ENCODE peak calls at places on chromosomes 2 and 18, in four cellular contexts. One of them, this sample, is unnamed.

GRCh38 chr2:29495536-29495935 is 380.3 kb downstream of the CLIP4 start:
- DNase-seq in AG09319: no peak
- DNase-seq in breast epithelium: no peak
- DNase-seq in GM12865: no peak
- DNase-seq in this sample: no peak

GRCh38 chr2:9809064-9809356 is 34.3 kb upstream of the TAF1B start:
- DNase-seq in AG09319: no peak
- DNase-seq in breast epithelium: peak; percentile 84
- DNase-seq in GM12865: no peak
- DNase-seq in this sample: no peak

GRCh38 chr18:75127143-75128021 is 81.6 kb downstream of the PTGR3 start:
- DNase-seq in AG09319: no peak
- DNase-seq in GM12865: no peak
- DNase-seq in breast epithelium: no peak
- DNase-seq in this sample: no peak

GRCh38 chr2:177171418-177171865 is 41.2 kb upstream of the HNRNPA3 start:
- DNase-seq in GM12865: no peak
- DNase-seq in breast epithelium: no peak
- DNase-seq in AG09319: no peak
- DNase-seq in this sample: no peak

GRCh38 chr2:30990176-30990575 is 148.1 kb downstream of the GALNT14 start:
- DNase-seq in AG09319: no peak
- DNase-seq in GM12865: no peak
- DNase-seq in breast epithelium: no peak
- DNase-seq in this sample: no peak

GRCh38 chr2:144449028-144449406 is 70.9 kb downstream of the ZEB2 start:
- DNase-seq in GM12865: peak; percentile 41
- DNase-seq in breast epithelium: no peak
- DNase-seq in AG09319: no peak
- DNase-seq in this sample: no peak

GRCh38 chr18:51655327-51655698 is 457.8 kb upstream of the MEX3C start:
- DNase-seq in AG09319: no peak
- DNase-seq in breast epithelium: no peak
- DNase-seq in GM12865: peak; percentile 61
- DNase-seq in this sample: no peak

GRCh38 chr2:170271340-170271739 is 93.4 kb downstream of the MYO3B start:
- DNase-seq in breast epithelium: no peak
- DNase-seq in GM12865: no peak
- DNase-seq in AG09319: no peak
- DNase-seq in this sample: no peak

GRCh38 chr2:216657086-216657855 is 24.1 kb downstream of the IGFBP2 start:
- DNase-seq in AG09319: no peak
- DNase-seq in breast epithelium: no peak
- DNase-seq in GM12865: no peak
- DNase-seq in this sample: no peak

GRCh38 chr2:27217173-27218121 is at the start of gene CAD:
- DNase-seq in breast epithelium: peak; percentile 65
- DNase-seq in GM12865: peak; percentile 94
- DNase-seq in AG09319: no peak
- DNase-seq in this sample: peak; percentile 93
- TF ChIP-seq CTCF in breast epithelium: no peak
- TF ChIP-seq CTCF in GM12865: peak; percentile 14
- TF ChIP-seq CTCF in AG09319: no peak
- TF ChIP-seq CTCF in this sample: no peak

GRCh38 chr2:57437077-57437476 is 609.5 kb upstream of the VRK2 start:
- DNase-seq in AG09319: no peak
- DNase-seq in breast epithelium: no peak
- DNase-seq in GM12865: no peak
- DNase-seq in this sample: no peak

GRCh38 chr2:57429821-57430220 is 616.8 kb upstream of the VRK2 start:
- DNase-seq in breast epithelium: no peak
- DNase-seq in AG09319: no peak
- DNase-seq in GM12865: no peak
- DNase-seq in this sample: no peak

GRCh38 chr2:57434429-57434828 is 612.2 kb upstream of the VRK2 start:
- DNase-seq in breast epithelium: no peak
- DNase-seq in GM12865: no peak
- DNase-seq in AG09319: no peak
- DNase-seq in this sample: no peak

GRCh38 chr2:57434952-57435351 is 611.7 kb upstream of the VRK2 start:
- DNase-seq in breast epithelium: no peak
- DNase-seq in AG09319: no peak
- DNase-seq in GM12865: no peak
- DNase-seq in this sample: no peak

GRCh38 chr2:57432528-57432927 is 614.1 kb upstream of the VRK2 start:
- DNase-seq in breast epithelium: no peak
- DNase-seq in AG09319: no peak
- DNase-seq in GM12865: no peak
- DNase-seq in this sample: no peak
- TF ChIP-seq CTCF in breast epithelium: no peak
- TF ChIP-seq CTCF in AG09319: no peak
- TF ChIP-seq CTCF in GM12865: no peak
- TF ChIP-seq CTCF in this sample: no peak

GRCh38 chr2:2291500-2292260 is 39.4 kb downstream of the MYT1L start:
- DNase-seq in breast epithelium: no peak
- DNase-seq in AG09319: no peak
- DNase-seq in GM12865: no peak
- DNase-seq in this sample: peak; percentile 62
- TF ChIP-seq CTCF in breast epithelium: no peak
- TF ChIP-seq CTCF in AG09319: no peak
- TF ChIP-seq CTCF in GM12865: no peak
- TF ChIP-seq CTCF in this sample: no peak

DNA sequence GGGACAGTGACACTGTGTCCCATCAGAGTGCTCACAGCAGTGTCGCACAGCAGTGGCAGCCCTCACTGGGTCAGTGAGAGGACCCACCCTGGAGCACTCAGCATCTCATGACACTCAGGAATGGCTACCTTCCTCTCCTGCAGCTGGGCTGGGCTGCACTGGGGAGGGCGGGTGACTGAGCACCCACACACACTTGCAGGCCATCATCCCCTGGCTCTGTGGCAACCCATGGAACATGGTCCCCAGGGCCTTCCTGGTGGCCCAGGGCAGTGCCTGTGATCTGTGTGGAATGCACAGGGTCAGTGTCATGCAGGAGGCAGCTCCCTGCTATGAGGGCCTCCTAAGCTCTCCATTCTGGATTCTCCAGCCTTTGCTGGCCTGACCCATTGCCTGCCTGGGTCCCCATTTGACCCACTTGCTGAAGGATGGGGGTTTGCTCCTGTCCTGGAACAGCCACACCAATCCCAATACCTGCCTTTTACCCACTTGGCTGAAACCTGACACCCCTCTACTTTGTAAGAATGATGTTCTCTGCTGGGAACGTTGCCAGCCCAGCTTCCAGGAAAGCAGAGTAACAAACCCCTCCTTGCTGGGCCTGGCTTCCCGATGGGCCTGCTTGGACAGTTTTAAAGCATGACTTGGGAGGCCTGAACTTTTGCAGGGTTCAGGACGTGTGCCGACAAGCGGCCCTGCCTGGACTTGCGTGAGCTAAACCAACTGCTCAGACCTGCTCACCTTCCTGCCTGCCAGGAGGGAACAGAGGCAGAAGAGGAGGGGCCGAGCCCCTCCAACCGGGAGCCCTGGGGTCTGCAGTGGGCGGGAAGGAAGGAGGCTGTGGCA is 13.7 kb downstream of the HS6ST1 start:
- DNase-seq in AG09319: peak; percentile 95
- DNase-seq in breast epithelium: peak; percentile 96
- DNase-seq in GM12865: no peak
- DNase-seq in this sample: no peak
- TF ChIP-seq CTCF in AG09319: no peak
- TF ChIP-seq CTCF in breast epithelium: no peak
- TF ChIP-seq CTCF in GM12865: no peak
- TF ChIP-seq CTCF in this sample: no peak

GRCh38 chr2:16725549-16725948 is 59.9 kb upstream of the CYRIA start:
- DNase-seq in GM12865: no peak
- DNase-seq in breast epithelium: no peak
- DNase-seq in AG09319: no peak
- DNase-seq in this sample: no peak

GRCh38 chr2:16722121-16722520 is 56.5 kb upstream of the CYRIA start:
- DNase-seq in breast epithelium: no peak
- DNase-seq in AG09319: no peak
- DNase-seq in GM12865: no peak
- DNase-seq in this sample: no peak

GRCh38 chr2:16726147-16726546 is 60.5 kb upstream of the CYRIA start:
- DNase-seq in GM12865: no peak
- DNase-seq in AG09319: no peak
- DNase-seq in breast epithelium: no peak
- DNase-seq in this sample: no peak

GRCh38 chr2:16719409-16719808 is 53.8 kb upstream of the CYRIA start:
- DNase-seq in AG09319: no peak
- DNase-seq in GM12865: no peak
- DNase-seq in breast epithelium: no peak
- DNase-seq in this sample: no peak

DNA sequence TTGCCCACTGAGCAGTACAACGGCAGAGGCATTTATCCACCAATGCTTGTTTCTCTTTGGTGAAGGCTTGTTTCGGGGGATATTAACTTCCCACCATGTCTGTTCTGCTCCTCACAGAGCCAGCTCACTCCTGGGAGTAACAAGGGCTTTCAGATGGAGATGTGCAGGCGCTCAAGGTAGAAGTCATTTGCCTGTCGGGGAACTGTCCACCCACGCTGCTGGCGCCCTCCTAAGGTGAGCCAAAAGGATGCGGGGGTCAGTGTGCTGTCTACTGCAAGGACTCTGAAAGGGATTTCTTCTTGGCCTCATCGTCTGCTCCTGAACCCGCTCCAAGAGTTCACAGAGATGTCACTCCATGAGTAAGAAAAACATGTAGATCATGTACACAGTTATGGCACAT is 57.0 kb upstream of the CYRIA start:
- DNase-seq in GM12865: no peak
- DNase-seq in breast epithelium: no peak
- DNase-seq in AG09319: no peak
- DNase-seq in this sample: no peak
- TF ChIP-seq CTCF in GM12865: no peak
- TF ChIP-seq CTCF in breast epithelium: no peak
- TF ChIP-seq CTCF in AG09319: no peak
- TF ChIP-seq CTCF in this sample: no peak

GRCh38 chr18:6411367-6411766 is 3.3 kb downstream of the L3MBTL4 start:
- DNase-seq in GM12865: no peak
- DNase-seq in breast epithelium: no peak
- DNase-seq in AG09319: no peak
- DNase-seq in this sample: no peak

GRCh38 chr18:6413554-6414117 is 1.1 kb downstream of the L3MBTL4 start:
- DNase-seq in GM12865: no peak
- DNase-seq in AG09319: no peak
- DNase-seq in breast epithelium: peak; percentile 20
- DNase-seq in this sample: no peak

GRCh38 chr18:6412933-6413472 is 1.7 kb downstream of the L3MBTL4 start:
- DNase-seq in breast epithelium: no peak
- DNase-seq in AG09319: no peak
- DNase-seq in GM12865: no peak
- DNase-seq in this sample: no peak

GRCh38 chr18:6414723-6415362 is at the start of gene L3MBTL4:
- DNase-seq in AG09319: no peak
- DNase-seq in breast epithelium: peak; percentile 23
- DNase-seq in GM12865: peak; percentile 61
- DNase-seq in this sample: no peak

DNA sequence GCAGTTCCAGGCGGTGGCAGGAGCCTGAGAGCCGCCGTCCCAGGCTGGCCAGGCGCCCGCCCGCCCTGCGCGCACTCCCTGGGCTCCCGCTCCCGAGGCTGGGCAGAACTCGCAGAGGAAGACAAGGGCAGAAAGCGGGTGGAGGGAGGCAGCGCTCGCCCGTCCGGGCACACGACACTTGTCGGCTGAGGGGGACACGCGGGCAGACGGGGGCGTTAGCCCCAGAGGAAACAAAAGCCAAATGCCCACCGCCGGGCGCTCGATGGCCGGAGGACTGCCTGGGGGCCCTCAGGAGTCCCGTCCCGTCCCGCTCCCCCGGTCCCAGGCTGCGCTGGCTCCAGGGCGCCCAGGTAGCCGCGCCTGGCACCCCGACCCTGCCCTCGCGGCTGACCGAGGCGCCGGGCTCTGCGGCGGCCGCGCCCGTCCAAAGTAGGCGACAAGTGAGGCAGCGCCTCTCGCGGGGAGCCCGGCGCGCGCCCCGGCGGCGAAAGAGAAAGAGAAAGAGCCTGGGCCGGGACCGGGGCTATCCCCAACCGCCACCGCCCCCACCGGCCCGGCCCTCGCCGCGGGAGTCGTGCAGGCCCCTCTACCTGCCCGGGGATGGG is 491 bp downstream of the L3MBTL4 start:
- DNase-seq in GM12865: peak; percentile 80
- DNase-seq in AG09319: no peak
- DNase-seq in breast epithelium: peak; percentile 58
- DNase-seq in this sample: peak; percentile 56
- TF ChIP-seq CTCF in GM12865: peak; percentile 20
- TF ChIP-seq CTCF in AG09319: no peak
- TF ChIP-seq CTCF in breast epithelium: no peak
- TF ChIP-seq CTCF in this sample: no peak

This sample was measured in glutamatergic neuron.